ENCODE peak calls at places on chromosomes 16 and 17, in five cellular contexts. W, X, D, C and U are unnamed samples.

GRCh38 chr16:10297341-10298006 is 88.4 kb upstream of the ATF7IP2 start:
- DNase-seq in C (no peak), D (no peak), W (no peak), X (peak), U (no peak)

GRCh38 chr17:60451071-60451470 is 28.8 kb downstream of the CHCT1 start:
- DNase-seq in C (no peak), D (no peak), W (no peak), X (no peak), U (no peak)

GRCh38 chr16:69798466-69798865 is 36.3 kb downstream of the WWP2 start:
- DNase-seq in W (no peak), X (no peak), D (peak), C (no peak), U (no peak)

GRCh38 chr17:56718515-56718914 is 115.2 kb downstream of the C17orf67 start:
- DNase-seq in W (no peak), C (no peak), X (no peak), D (no peak), U (no peak)

GRCh38 chr17:29007456-29008455 is 1.9 kb upstream of the SEZ6 start:
- DNase-seq in D (no peak), X (no peak), C (no peak), W (no peak), U (no peak)

GRCh38 chr17:15900871-15901270 is 44.1 kb upstream of the ADORA2B start:
- DNase-seq in X (no peak), W (no peak), C (no peak), D (no peak), U (no peak)

GRCh38 chr17:39700148-39700987 is 504 bp downstream of the ERBB2 start:
- DNase-seq in C (no peak), D (no peak), X (no peak), W (no peak), U (no peak)

GRCh38 chr17:16463341-16464000 is 28.5 kb downstream of the LRRC75A start:
- DNase-seq in W (no peak), X (peak), D (peak), C (no peak), U (no peak)

GRCh38 chr17:55717898-55718735 is 4.5 kb downstream of the TMEM100 start:
- DNase-seq in X (peak), D (peak), W (no peak), C (peak), U (peak)

GRCh38 chr16:56267888-56268287 is 76.6 kb downstream of the GNAO1 start:
- DNase-seq in C (no peak), W (no peak), X (no peak), D (no peak), U (no peak)

GRCh38 chr17:2418572-2418971 is 17.7 kb upstream of the MNT start:
- DNase-seq in W (no peak), C (no peak), D (no peak), X (no peak), U (peak)
- TF ChIP-seq CTCF in W (no peak), C (no peak), D (no peak), X (no peak), U (no peak)

GRCh38 chr16:21001262-21001661 is 100.7 kb downstream of the LYRM1 start:
- DNase-seq in W (no peak), D (peak), X (peak), C (no peak), U (no peak)
- TF ChIP-seq CTCF in W (peak), D (no peak), X (peak), C (peak), U (no peak)

DNA sequence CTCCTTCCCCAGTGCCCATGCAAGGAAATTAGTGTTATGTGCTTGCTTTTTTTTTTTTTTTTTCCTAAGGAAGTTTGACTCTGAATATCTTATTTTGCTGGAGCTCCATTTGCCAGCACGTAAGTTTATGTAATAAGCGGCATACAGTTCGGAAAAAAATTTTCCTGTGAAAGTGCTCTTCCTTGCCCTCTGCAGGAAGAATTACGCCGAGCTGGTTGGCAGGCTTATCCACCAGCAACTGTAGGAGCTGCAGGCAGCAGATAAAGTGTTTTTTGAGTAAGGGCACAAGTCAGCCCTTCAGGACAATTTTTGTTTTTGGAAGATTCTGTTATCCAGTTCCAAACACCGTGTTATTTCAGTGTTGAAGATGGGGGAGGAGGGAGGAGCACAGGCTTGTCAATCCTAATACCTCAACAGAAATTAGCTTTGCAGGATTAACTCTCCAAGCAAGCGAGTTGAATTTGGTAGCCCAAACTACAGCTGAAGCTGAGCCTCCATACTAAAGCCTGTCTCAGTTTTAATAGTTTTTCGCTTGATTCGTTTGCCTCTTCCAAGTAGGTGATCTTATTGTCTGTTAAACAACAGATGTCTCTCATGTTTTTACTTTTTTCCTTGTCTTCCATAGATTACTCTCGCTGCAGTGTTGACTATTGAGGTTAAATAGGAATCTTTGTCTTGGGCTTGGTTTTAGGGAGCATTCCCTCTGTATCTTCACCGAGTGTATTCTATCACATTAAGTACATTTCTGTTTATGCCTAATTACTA is 1.1 kb downstream of the SPECC1 start:
- DNase-seq in X (peak), W (no peak), C (peak), D (peak), U (no peak)
- TF ChIP-seq CTCF in X (no peak), W (peak), C (peak), D (no peak), U (no peak)

GRCh38 chr17:38674013-38674748 is 576 bp downstream of the EPOP start:
- DNase-seq in X (peak), C (no peak), W (no peak), D (no peak), U (no peak)
- TF ChIP-seq CTCF in X (no peak), C (no peak), W (no peak), D (no peak), U (no peak)

GRCh38 chr17:44400226-44400847 is 10.9 kb upstream of the ITGA2B start:
- DNase-seq in W (no peak), D (no peak), C (no peak), X (no peak), U (no peak)
- TF ChIP-seq CTCF in W (peak), D (peak), C (no peak), X (peak), U (peak)

GRCh38 chr17:48773245-48773644 is 43.8 kb downstream of the TTLL6 start:
- DNase-seq in X (no peak), W (no peak), C (no peak), D (no peak), U (peak)

GRCh38 chr17:48770954-48771353 is 42.4 kb upstream of the HOXB13 start:
- DNase-seq in X (no peak), D (no peak), W (no peak), C (no peak), U (no peak)

GRCh38 chr17:48767263-48767774 is 38.8 kb upstream of the HOXB13 start:
- DNase-seq in W (no peak), C (no peak), D (no peak), X (no peak), U (peak)
- TF ChIP-seq CTCF in W (no peak), C (no peak), D (no peak), X (no peak), U (no peak)

GRCh38 chr17:37717627-37718382 is 27.1 kb downstream of the HNF1B start:
- DNase-seq in X (no peak), C (no peak), D (no peak), W (no peak), U (no peak)

GRCh38 chr17:37718383-37719048 is 26.3 kb downstream of the HNF1B start:
- DNase-seq in C (no peak), X (no peak), D (no peak), W (no peak), U (no peak)

GRCh38 chr17:37713028-37713431 is 31.8 kb downstream of the HNF1B start:
- DNase-seq in C (no peak), W (no peak), D (no peak), X (no peak), U (no peak)

GRCh38 chr17:37713624-37714023 is 31.2 kb downstream of the HNF1B start:
- DNase-seq in X (no peak), D (no peak), W (no peak), C (no peak), U (peak)

DNA sequence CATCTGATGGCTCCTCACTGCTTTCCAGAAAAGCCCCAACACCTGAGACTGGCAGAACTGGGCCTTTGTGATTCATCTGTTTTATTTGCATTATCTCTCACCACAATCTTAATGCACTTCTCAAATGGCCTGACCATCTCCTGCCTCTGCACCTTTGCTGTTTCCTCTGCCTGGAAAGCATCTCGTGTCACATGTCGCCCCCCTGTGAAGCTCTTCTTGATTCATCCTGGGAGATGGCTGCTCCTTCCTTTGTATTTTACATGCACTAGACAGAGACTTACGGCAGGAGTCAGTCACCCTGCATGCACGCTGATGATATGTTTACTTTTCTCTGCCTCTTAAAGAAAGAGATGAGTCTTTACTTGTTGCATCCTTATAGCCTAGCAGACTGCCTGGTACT is 30.0 kb downstream of the HNF1B start:
- DNase-seq in X (no peak), D (no peak), C (no peak), W (no peak), U (no peak)
- TF ChIP-seq CTCF in X (no peak), D (no peak), C (no peak), W (no peak), U (no peak)

DNA sequence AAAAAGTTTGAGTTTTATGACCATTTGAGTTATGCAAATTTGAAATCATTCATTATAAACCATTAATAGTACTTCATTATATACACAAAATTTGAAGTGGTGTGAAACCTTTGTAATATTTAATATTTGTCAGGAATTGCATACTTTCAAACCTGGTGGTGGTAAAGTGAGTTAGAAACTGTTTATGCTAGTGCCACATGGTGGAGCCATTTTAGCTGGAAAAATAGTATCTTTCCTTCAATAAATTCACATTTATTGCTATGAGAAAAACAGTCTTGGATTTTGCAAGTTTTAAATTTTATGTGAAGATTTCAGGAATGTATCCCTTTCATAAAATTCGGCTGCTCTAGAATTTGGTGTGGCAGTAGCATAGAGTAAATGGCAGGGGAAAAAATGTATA is 7.3 kb upstream of the BLMH start:
- DNase-seq in W (no peak), X (no peak), D (no peak), C (no peak), U (no peak)
- TF ChIP-seq CTCF in W (no peak), X (no peak), D (no peak), C (no peak), U (no peak)

DNA sequence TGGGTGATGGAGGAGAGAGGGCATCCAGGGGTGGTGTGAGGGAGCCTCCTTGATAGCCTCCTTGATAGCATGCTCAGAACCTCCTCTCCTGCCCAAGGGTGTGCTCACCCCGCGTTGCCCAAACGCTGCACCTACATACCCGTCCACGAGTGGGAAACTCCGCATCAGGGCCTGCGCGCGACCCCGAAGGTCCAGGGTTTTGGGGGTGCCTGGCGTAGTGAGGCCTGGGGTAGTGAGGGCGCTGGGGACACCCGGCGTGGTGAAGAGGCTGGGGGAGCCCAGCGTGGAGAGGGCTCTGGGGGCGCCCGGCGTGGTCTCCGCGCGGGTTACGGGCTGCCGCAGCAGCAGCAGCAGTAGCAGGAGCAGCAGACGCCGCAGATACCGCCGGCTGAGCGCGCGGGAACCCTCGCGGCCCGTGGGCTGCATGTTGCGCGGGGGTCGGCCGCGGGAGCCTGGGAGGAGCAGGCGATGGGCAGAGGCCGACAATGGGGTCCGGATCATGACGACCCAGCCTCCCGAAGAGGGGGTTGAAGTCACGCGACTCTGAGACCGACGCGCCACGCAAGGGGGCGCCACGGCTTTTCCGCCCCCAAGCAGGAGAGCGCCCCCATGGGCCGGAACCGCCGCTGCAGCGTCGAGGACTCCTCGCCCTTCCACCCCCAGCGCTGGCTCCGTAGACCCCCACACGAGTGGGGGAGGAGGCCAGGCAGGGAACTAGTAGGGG is at the start of gene DPEP3:
- DNase-seq in X (no peak), D (peak), C (no peak), W (no peak), U (no peak)
- TF ChIP-seq CTCF in X (no peak), D (peak), C (no peak), W (no peak), U (no peak)

DNA sequence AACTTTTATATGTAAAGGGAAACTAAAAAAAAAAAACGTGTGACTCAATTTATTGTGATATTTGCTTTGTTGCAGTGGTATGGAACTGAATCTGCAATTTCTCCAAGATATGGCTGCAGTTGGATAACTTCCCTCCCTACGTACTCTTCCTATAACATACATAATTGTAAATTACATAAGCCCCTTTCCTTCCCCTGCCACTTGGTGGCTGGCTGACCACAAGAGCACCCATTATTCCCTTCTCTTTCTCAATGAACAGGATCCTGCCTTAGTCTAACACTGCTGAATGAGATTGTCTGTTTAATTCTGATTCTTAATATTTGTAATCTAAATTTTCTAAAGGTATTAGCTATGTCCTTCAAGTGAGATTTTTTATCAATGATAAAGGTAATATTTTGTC is 27.8 kb downstream of the CCL4 start:
- DNase-seq in W (no peak), D (no peak), C (no peak), X (no peak), U (no peak)
- TF ChIP-seq CTCF in W (no peak), D (no peak), C (no peak), X (no peak), U (no peak)